ENCODE peak calls at places on chromosomes 4 and X, in five cellular contexts. V, W, R, U and L are unnamed samples.

GRCh38 chr4:30847157-30847556 is 127.0 kb downstream of the PCDH7 start:
- DNase-seq in V (peak), W (no peak), R (no peak), U (no peak), L (no peak)

GRCh38 chrX:12958059-12958458 is 16.9 kb upstream of the TMSB4X start:
- DNase-seq in V (no peak), W (no peak), R (no peak), U (no peak), L (peak)

GRCh38 chr4:176547005-176547404 is 227.2 kb downstream of the SPCS3 start:
- DNase-seq in V (peak), W (peak), R (no peak), U (no peak), L (no peak)

GRCh38 chr4:107069049-107069448 is 32.9 kb upstream of the DKK2 start:
- DNase-seq in V (peak), W (peak), R (no peak), U (peak), L (peak)

GRCh38 chr4:138439143-138439581 is 197.0 kb upstream of the SLC7A11 start:
- DNase-seq in V (peak), W (peak), R (no peak), U (peak), L (no peak)

GRCh38 chrX:55118574-55118973 is 29.8 kb downstream of the PAGE2 start:
- DNase-seq in V (no peak), W (no peak), R (no peak), U (peak), L (no peak)

GRCh38 chrX:101057095-101057714 is 5.3 kb upstream of the TRMT2B start:
- DNase-seq in V (no peak), W (peak), R (no peak), U (peak), L (peak)

GRCh38 chrX:155695419-155695818 is 82.7 kb upstream of the TMLHE start:
- DNase-seq in V (no peak), W (no peak), R (no peak), U (no peak), L (no peak)

GRCh38 chrX:153926863-153927685 is 1.0 kb upstream of the ARHGAP4 start:
- DNase-seq in V (no peak), W (peak), R (peak), U (peak), L (peak)

GRCh38 chr4:113170115-113170817 is 120.8 kb downstream of the ANK2 start:
- DNase-seq in V (no peak), W (no peak), R (no peak), U (no peak), L (no peak)

GRCh38 chr4:36835246-36835645 is 409.3 kb upstream of the NWD2 start:
- DNase-seq in V (no peak), W (no peak), R (no peak), U (no peak), L (no peak)

GRCh38 chr4:110165382-110166285 is 32.8 kb downstream of the ELOVL6 start:
- DNase-seq in V (peak), W (peak), R (peak), U (peak), L (no peak)

GRCh38 chr4:57109847-57110634 is at the start of gene IGFBP7:
- DNase-seq in V (no peak), W (peak), R (no peak), U (peak), L (peak)

GRCh38 chr4:175813841-175814240 is 1.8 kb upstream of the GPM6A start:
- DNase-seq in V (no peak), W (no peak), R (no peak), U (no peak), L (no peak)

GRCh38 chr4:123573866-123574508 is 177.4 kb downstream of the SPRY1 start:
- DNase-seq in V (no peak), W (no peak), R (no peak), U (no peak), L (no peak)

GRCh38 chr4:183394166-183394951 is 50.1 kb upstream of the CDKN2AIP start:
- DNase-seq in V (no peak), W (no peak), R (no peak), U (no peak), L (no peak)

GRCh38 chr4:158710814-158711213 is 12.4 kb downstream of the PPID start:
- DNase-seq in V (peak), W (peak), R (no peak), U (peak), L (no peak)

GRCh38 chr4:104897297-104897645 is 249.4 kb upstream of the TET2 start:
- DNase-seq in V (no peak), W (peak), R (no peak), U (no peak), L (no peak)

GRCh38 chrX:40809210-40809609 is 73.9 kb upstream of the MED14 start:
- DNase-seq in V (peak), W (peak), R (no peak), U (no peak), L (no peak)

GRCh38 chr4:127965803-127966175 is 583 bp downstream of the ABHD18 start:
- DNase-seq in V (peak), W (peak), R (peak), U (no peak), L (peak)

GRCh38 chr4:7687006-7687405 is 252.3 kb upstream of the PSAPL1 start:
- DNase-seq in V (no peak), W (no peak), R (no peak), U (no peak), L (no peak)

GRCh38 chrX:33725556-33726232 is 406.4 kb downstream of the FAM47A start:
- DNase-seq in V (peak), W (peak), R (no peak), U (peak), L (no peak)

GRCh38 chr4:152045781-152046571 is 285.2 kb upstream of the GATB start:
- DNase-seq in V (no peak), W (peak), R (no peak), U (peak), L (peak)

GRCh38 chr4:146333187-146333894 is 119.0 kb downstream of the REELD1 start:
- DNase-seq in V (peak), W (peak), R (no peak), U (no peak), L (peak)

GRCh38 chr4:113556382-113557134 is 205.0 kb downstream of the CAMK2D start:
- DNase-seq in V (no peak), W (no peak), R (no peak), U (no peak), L (no peak)

GRCh38 chrX:54885740-54886139 is 34.9 kb upstream of the TRO start:
- DNase-seq in V (no peak), W (no peak), R (no peak), U (no peak), L (no peak)

GRCh38 chr4:173014113-173014558 is 154.5 kb upstream of the GALNT7 start:
- DNase-seq in V (peak), W (peak), R (no peak), U (peak), L (no peak)

GRCh38 chrX:44314259-44314734 is 29.2 kb downstream of the EFHC2 start:
- DNase-seq in V (peak), W (peak), R (no peak), U (peak), L (no peak)

GRCh38 chrX:137569470-137569891 is 3.6 kb downstream of the ZIC3 start:
- DNase-seq in V (no peak), W (no peak), R (no peak), U (no peak), L (no peak)

GRCh38 chrX:106862972-106863688 is 40.0 kb downstream of the RIPPLY1 start:
- DNase-seq in V (no peak), W (peak), R (peak), U (peak), L (peak)

GRCh38 chr4:123398151-123398802 is 1.7 kb downstream of the SPRY1 start:
- DNase-seq in V (peak), W (peak), R (peak), U (peak), L (peak)

GRCh38 chr4:48490680-48491513 is 845 bp downstream of the ZAR1 start:
- DNase-seq in V (no peak), W (no peak), R (no peak), U (no peak), L (no peak)

GRCh38 chrX:46180258-46180687 is 364.9 kb downstream of the ZNF674 start:
- DNase-seq in V (peak), W (peak), R (no peak), U (no peak), L (no peak)

GRCh38 chr4:124846306-124846705 is 133.8 kb upstream of the ANKRD50 start:
- DNase-seq in V (no peak), W (no peak), R (no peak), U (no peak), L (no peak)

GRCh38 chrX:139483721-139484120 is 46.8 kb upstream of the F9 start:
- DNase-seq in V (no peak), W (no peak), R (no peak), U (no peak), L (no peak)

GRCh38 chr4:73702796-73703287 is 37.5 kb upstream of the CXCL8 start:
- DNase-seq in V (no peak), W (no peak), R (no peak), U (no peak), L (no peak)

GRCh38 chr4:115723621-115724020 is 610.2 kb upstream of the NDST4 start:
- DNase-seq in V (no peak), W (no peak), R (no peak), U (no peak), L (no peak)

GRCh38 chr4:132587626-132588025 is 561.5 kb upstream of the PCDH10 start:
- DNase-seq in V (no peak), W (peak), R (no peak), U (peak), L (no peak)

GRCh38 chrX:20363003-20363674 is 96.4 kb upstream of the RPS6KA3 start:
- DNase-seq in V (no peak), W (no peak), R (no peak), U (no peak), L (no peak)